ENCODE peak calls at places on chromosomes 5 and 9, in seven cellular contexts. W, N, F, X, S, U and O are unnamed samples.

GRCh38 chr9:129183495-129184308 is 5.6 kb upstream of the IER5L start:
- DNase-seq in W (peak), N (no peak), F (no peak), X (peak), S (no peak), U (peak), O (no peak)

GRCh38 chr9:19229725-19230355 is 653 bp upstream of the DENND4C start:
- DNase-seq in W (peak), N (peak), F (no peak), X (peak), S (peak), U (no peak), O (peak)

GRCh38 chr5:145681686-145682085 is 153.5 kb downstream of the PRELID2 start:
- DNase-seq in W (peak), N (no peak), F (no peak), X (peak), S (no peak), U (peak), O (peak)

GRCh38 chr5:112848116-112848811 is 12.8 kb upstream of the SRP19 start:
- DNase-seq in W (peak), N (no peak), F (no peak), X (peak), S (no peak), U (peak), O (no peak)

GRCh38 chr5:155125696-155126095 is 112.1 kb downstream of the KIF4B start:
- DNase-seq in W (no peak), N (no peak), F (no peak), X (no peak), S (no peak), U (no peak), O (no peak)

GRCh38 chr5:91712718-91713117 is 329.6 kb upstream of the ARRDC3 start:
- DNase-seq in W (no peak), N (no peak), F (no peak), X (no peak), S (no peak), U (no peak), O (no peak)

GRCh38 chr5:39757121-39757520 is 332.3 kb upstream of the DAB2 start:
- DNase-seq in W (no peak), N (no peak), F (no peak), X (no peak), S (no peak), U (no peak), O (no peak)

GRCh38 chr9:121322737-121323448 is 47.2 kb downstream of the STOM start:
- DNase-seq in W (no peak), N (no peak), F (no peak), X (no peak), S (no peak), U (no peak), O (no peak)

GRCh38 chr5:180323929-180324632 is 29.1 kb downstream of the GFPT2 start:
- DNase-seq in W (no peak), N (no peak), F (no peak), X (peak), S (no peak), U (peak), O (no peak)

GRCh38 chr5:172715931-172716682 is 54.9 kb downstream of the DUSP1 start:
- DNase-seq in W (peak), N (no peak), F (no peak), X (peak), S (no peak), U (no peak), O (no peak)
- TF ChIP-seq CTCF in W (no peak), N (no peak), F (no peak), X (no peak), S (no peak), U (no peak), O (no peak)

GRCh38 chr9:119289740-119290139 is 79.5 kb downstream of the BRINP1 start:
- DNase-seq in W (peak), N (no peak), F (no peak), X (peak), S (no peak), U (no peak), O (peak)
- TF ChIP-seq CTCF in W (peak), N (peak), F (no peak), X (peak), S (peak), U (no peak), O (peak)

DNA sequence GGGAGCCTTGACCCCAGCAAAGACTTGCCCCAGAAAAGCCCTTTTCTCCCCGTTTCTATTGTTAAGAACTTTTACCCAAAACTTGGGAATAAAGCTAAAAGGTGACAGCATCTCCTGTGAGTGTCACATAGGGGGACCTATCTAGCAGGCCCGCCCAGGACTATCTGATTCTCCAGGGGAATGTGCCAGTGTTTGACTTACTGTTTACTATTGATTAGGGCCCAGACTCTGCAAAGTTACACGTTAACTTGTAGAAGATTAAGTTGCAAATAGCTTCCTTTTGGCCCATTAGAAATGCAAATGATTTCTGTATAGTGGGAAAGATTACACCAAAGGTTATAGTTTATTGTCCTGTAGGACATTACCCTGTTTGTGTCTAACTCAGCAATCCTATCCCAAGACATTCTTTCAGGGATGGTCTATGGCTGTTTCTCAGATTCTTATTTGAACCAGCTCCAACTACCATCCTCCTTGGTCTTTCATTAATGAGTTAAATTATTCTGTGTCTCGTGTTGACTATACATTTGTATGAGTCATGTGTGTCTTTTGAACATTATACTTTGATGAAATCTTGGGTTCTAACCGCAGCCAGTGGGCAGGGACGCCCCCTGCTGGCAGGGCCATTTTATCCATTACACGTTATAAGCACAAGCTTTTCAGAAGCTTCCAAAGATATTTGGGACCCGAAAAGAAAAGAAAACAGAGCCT is 60.7 kb downstream of the HRH2 start:
- DNase-seq in W (peak), N (no peak), F (peak), X (peak), S (peak), U (no peak), O (peak)
- TF ChIP-seq CTCF in W (peak), N (peak), F (peak), X (peak), S (peak), U (peak), O (peak)

GRCh38 chr5:125835293-125836172 is 587.7 kb upstream of the GRAMD2B start:
- DNase-seq in W (peak), N (no peak), F (no peak), X (peak), S (peak), U (peak), O (peak)
- TF ChIP-seq CTCF in W (peak), N (peak), F (no peak), X (peak), S (peak), U (peak), O (peak)

GRCh38 chr5:21806943-21807342 is 1046.2 kb downstream of the CDH12 start:
- DNase-seq in W (no peak), N (no peak), F (no peak), X (no peak), S (no peak), U (peak), O (no peak)

GRCh38 chr5:21806271-21806670 is 1046.9 kb downstream of the CDH12 start:
- DNase-seq in W (no peak), N (no peak), F (no peak), X (no peak), S (no peak), U (no peak), O (no peak)

GRCh38 chr5:21807953-21808352 is 1045.2 kb downstream of the CDH12 start:
- DNase-seq in W (no peak), N (no peak), F (no peak), X (no peak), S (no peak), U (peak), O (no peak)

GRCh38 chr5:21810737-21811316 is 1042.3 kb downstream of the CDH12 start:
- DNase-seq in W (peak), N (no peak), F (no peak), X (peak), S (no peak), U (peak), O (no peak)
- TF ChIP-seq CTCF in W (peak), N (peak), F (no peak), X (peak), S (peak), U (peak), O (peak)

GRCh38 chr5:36596247-36596646 is 10.2 kb upstream of the SLC1A3 start:
- DNase-seq in W (no peak), N (no peak), F (no peak), X (no peak), S (no peak), U (no peak), O (no peak)

GRCh38 chr5:36593867-36594266 is 12.5 kb upstream of the SLC1A3 start:
- DNase-seq in W (no peak), N (no peak), F (no peak), X (no peak), S (no peak), U (no peak), O (no peak)

GRCh38 chr5:36599986-36600779 is 6.2 kb upstream of the SLC1A3 start:
- DNase-seq in W (no peak), N (no peak), F (no peak), X (no peak), S (no peak), U (peak), O (no peak)

GRCh38 chr5:36600847-36601527 is 5.4 kb upstream of the SLC1A3 start:
- DNase-seq in W (no peak), N (no peak), F (no peak), X (no peak), S (no peak), U (no peak), O (no peak)

DNA sequence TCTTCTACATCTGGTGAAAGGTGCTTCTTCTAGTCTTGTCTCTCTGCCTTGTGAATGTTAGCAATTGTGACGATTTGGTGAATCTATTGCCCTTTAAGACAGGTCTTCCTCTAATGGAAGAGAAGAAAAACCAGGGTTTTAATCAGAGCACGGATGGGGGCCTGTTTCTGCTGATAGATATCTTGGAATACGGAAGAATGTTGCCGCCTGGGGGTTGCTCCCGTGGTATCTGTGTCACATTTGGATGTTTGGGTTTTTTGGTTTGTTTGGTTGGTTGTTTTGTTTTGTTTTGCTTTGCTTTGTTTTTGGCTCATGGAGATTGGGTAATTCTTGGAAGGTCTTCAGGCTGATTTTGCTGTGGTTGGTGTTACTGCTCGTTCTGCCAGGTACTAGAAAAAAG is 9.7 kb upstream of the SLC1A3 start:
- DNase-seq in W (no peak), N (no peak), F (no peak), X (no peak), S (no peak), U (no peak), O (no peak)
- TF ChIP-seq CTCF in W (no peak), N (no peak), F (no peak), X (no peak), S (no peak), U (no peak), O (no peak)

GRCh38 chr9:112925058-112925641 is 34.5 kb upstream of the SLC46A2 start:
- DNase-seq in W (peak), N (no peak), F (no peak), X (peak), S (no peak), U (peak), O (peak)
- TF ChIP-seq CTCF in W (peak), N (peak), F (no peak), X (peak), S (peak), U (peak), O (peak)

GRCh38 chr5:139294372-139295165 is 1.0 kb downstream of the MATR3 start:
- DNase-seq in W (peak), N (peak), F (peak), X (peak), S (peak), U (peak), O (peak)
- TF ChIP-seq CTCF in W (peak), N (peak), F (no peak), X (peak), S (peak), U (peak), O (no peak)